ENCODE peak calls at places on chromosomes 7 and 10, in five cellular contexts. Y is SK-N-SH, F is GM12878, G is HepG2, V is K562. Z is an unnamed sample.

GRCh38 chr7:113392421-113392820 is 274.1 kb upstream of the SMIM30 start:
- DNase-seq in Y (no peak), V (no peak), G (no peak), F (no peak), Z (no peak)

GRCh38 chr7:44113764-44114354 is 9.5 kb downstream of the POLD2 start:
- DNase-seq in Y (no peak), F (no peak), G (no peak), V (no peak), Z (no peak)

GRCh38 chr10:30990971-30991646 is 40.6 kb downstream of the ZNF438 start:
- DNase-seq in G (no peak), F (no peak), V (no peak), Y (no peak), Z (no peak)

GRCh38 chr10:132539894-132540293 is 2.3 kb downstream of the INPP5A start:
- DNase-seq in F (no peak), V (no peak), Y (no peak), G (no peak), Z (no peak)

GRCh38 chr7:15753834-15754600 is 67.5 kb upstream of the MEOX2 start:
- DNase-seq in V (no peak), Y (no peak), F (no peak), G (no peak), Z (no peak)

GRCh38 chr7:4683884-4684565 is 1.9 kb downstream of the FOXK1 start:
- DNase-seq in F (peak; percentile 52), G (peak; percentile 41), Y (peak; percentile 73), V (peak; percentile 51), Z (no peak)

GRCh38 chr10:101986277-101986971 is 69.5 kb downstream of the ARMH3 start:
- DNase-seq in Y (peak; percentile 24), G (no peak), V (no peak), F (no peak), Z (no peak)

GRCh38 chr7:113917840-113918239 is 969 bp downstream of the PPP1R3A start:
- DNase-seq in G (no peak), F (no peak), Y (no peak), V (no peak), Z (no peak)

GRCh38 chr10:49281461-49281860 is 17.5 kb upstream of the C10orf71 start:
- DNase-seq in V (peak; percentile 57), Y (peak; percentile 28), G (no peak), F (no peak), Z (peak; percentile 93)

GRCh38 chr7:107661081-107661864 is 645 bp downstream of the SLC26A4 start:
- DNase-seq in G (peak; percentile 37), V (no peak), F (no peak), Y (peak; percentile 84), Z (peak; percentile 76)

GRCh38 chr7:130971297-130971696 is 237.3 kb upstream of the KLF14 start:
- DNase-seq in Y (no peak), G (no peak), F (no peak), V (peak; percentile 22), Z (no peak)

GRCh38 chr10:75547391-75548298 is 116.2 kb downstream of the LRMDA start:
- DNase-seq in F (peak; percentile 33), G (no peak), V (no peak), Y (no peak), Z (no peak)

GRCh38 chr10:5531558-5532230 is 6.9 kb downstream of the CALML3 start:
- DNase-seq in V (no peak), Y (no peak), F (no peak), G (peak; percentile 51), Z (no peak)

GRCh38 chr7:157432957-157433576 is 96.3 kb downstream of the DNAJB6 start:
- DNase-seq in G (no peak), V (peak; percentile 57), Y (peak; percentile 88), F (no peak), Z (no peak)

GRCh38 chr10:48506147-48506917 is 98.5 kb downstream of the ARHGAP22 start:
- DNase-seq in F (no peak), G (peak; percentile 88), V (peak; percentile 95), Y (peak; percentile 60), Z (peak; percentile 31)

GRCh38 chr10:17527530-17528146 is 73.2 kb upstream of the ST8SIA6 start:
- DNase-seq in F (no peak), V (no peak), Y (no peak), G (no peak), Z (peak; percentile 21)

DNA sequence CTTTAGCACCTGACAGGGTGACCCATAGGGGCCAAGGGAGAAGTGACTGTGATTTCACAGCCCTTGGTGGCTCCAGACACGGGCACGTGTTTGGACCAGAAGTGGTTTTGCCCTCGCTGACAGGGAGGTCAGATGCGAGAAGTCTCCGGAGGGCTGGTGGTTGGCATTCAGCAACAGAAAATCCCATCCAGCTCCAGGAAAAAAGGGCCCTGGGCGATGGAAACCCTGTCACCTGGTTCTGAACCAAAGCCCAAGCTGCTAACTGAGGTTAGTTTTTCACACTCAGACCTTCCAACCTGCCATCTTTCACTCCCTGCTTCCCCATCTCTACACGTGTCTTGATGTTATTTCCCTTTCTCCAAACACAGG is 272.9 kb downstream of the TRIL start:
- DNase-seq in Y (peak; percentile 28), F (no peak), G (no peak), V (no peak), Z (no peak)
- H3K9ac ChIP-seq in Y (peak overlapping the region; percentile 96), F (no peak overlapping the region), G (no peak overlapping the region), V (no peak overlapping the region), Z (no peak overlapping the region)

DNA sequence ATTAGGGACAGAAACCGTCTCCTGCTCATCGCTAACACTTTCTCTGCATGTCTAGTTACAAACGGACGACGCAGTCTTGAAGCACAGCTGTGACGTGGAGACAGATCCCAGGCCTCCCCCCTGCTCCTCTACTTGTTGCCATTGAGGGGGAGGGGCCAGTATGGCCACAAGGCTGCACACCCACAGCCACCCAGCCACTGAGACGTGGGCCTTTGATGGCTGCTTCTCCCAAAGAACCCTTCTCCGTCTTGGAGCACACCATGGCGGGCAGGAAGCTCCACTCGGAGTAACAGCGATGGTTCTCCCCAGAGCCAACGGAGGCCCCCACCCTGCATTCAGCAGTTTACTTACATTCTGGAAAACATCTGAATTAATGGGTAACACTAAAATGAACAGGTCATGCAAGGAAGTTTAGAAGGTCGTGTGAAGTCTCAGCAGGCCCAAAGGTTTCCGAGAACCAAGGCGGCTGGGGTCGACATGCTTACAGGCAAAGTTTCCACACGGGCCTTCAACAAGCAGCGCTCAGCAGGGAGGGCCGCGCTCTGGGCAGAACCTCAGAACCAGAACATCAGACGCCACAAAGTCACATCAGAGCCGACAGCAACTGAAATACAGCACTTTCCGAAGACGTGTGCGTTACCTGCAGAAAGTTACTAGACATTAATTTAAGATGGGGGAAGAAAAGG is 169.6 kb downstream of the DIP2C start:
- DNase-seq in G (no peak), F (no peak), V (no peak), Y (no peak), Z (no peak)
- TF ChIP-seq TAF1 in G (no peak), F (no peak), V (no peak), Y (no peak), Z (no peak)

GRCh38 chr10:33304553-33304952 is 29.9 kb downstream of the NRP1 start:
- DNase-seq in F (no peak), Y (no peak), G (no peak), V (no peak), Z (no peak)
- H3K9ac ChIP-seq in F (no peak overlapping the region), Y (no peak overlapping the region), G (no peak overlapping the region), V (no peak overlapping the region), Z (no peak overlapping the region)

GRCh38 chr10:128816726-128817125 is 650.3 kb upstream of the MGMT start:
- DNase-seq in F (no peak), G (no peak), V (no peak), Y (no peak), Z (no peak)
- TF ChIP-seq TAF1 in F (no peak), G (no peak), V (no peak), Y (no peak), Z (no peak)

GRCh38 chr10:62081322-62081945 is 179.9 kb downstream of the ARID5B start:
- DNase-seq in V (no peak), G (no peak), Y (no peak), F (no peak), Z (no peak)
- H3K9ac ChIP-seq in V (no peak overlapping the region), G (no peak overlapping the region), Y (peak overlapping the region; percentile 68), F (no peak overlapping the region), Z (no peak overlapping the region)

DNA sequence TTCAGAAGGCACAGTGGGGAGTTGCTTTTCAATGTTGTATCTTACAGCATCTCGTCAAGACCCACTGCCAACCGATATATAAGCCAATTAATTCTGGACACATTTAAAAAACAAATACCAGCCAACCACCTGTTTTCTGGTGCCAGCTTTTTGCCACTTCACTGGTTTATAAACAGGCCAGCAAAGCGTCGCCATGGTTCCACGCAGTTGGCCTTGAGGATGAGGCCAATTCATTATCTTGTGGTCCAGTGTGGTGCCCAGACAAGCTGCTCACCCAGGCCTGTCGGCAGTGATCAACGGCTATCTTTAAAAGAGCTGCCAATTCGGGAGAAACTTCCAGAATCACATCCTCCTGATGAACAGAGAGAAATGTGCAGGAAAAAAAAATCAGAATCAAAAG is 321.0 kb downstream of the TCERG1L start:
- DNase-seq in G (no peak), F (no peak), V (no peak), Y (no peak), Z (no peak)
- TF ChIP-seq TAF1 in G (no peak), F (no peak), V (no peak), Y (no peak), Z (no peak)